ENCODE peak calls at places on chromosomes 16 and 17, in four cellular contexts. R is bronchial epithelial cell, Z is upper lobe of left lung, D is WTC11. N is an unnamed sample.

GRCh38 chr17:6070895-6071511 is 824 bp downstream of the WSCD1 start:
- DNase-seq in Z (no peak), R (no peak), D (no peak), N (no peak)

GRCh38 chr16:19245326-19245925 is 40.1 kb upstream of the CLEC19A start:
- DNase-seq in Z (no peak), D (peak), R (no peak), N (no peak)

GRCh38 chr16:64202571-64202970 is 919.3 kb downstream of the CDH11 start:
- DNase-seq in R (no peak), Z (no peak), D (no peak), N (no peak)

GRCh38 chr16:1002399-1003161 is 21.0 kb downstream of the SOX8 start:
- DNase-seq in D (no peak), R (no peak), Z (peak), N (no peak)

GRCh38 chr17:80313160-80313829 is 52.6 kb downstream of the RNF213 start:
- DNase-seq in R (no peak), D (no peak), Z (no peak), N (peak)

GRCh38 chr16:1125471-1125870 is 27.4 kb upstream of the CACNA1H start:
- DNase-seq in R (peak), D (no peak), Z (peak), N (no peak)

GRCh38 chr17:46854515-46854914 is 3.1 kb downstream of the WNT9B start:
- DNase-seq in Z (no peak), R (no peak), D (no peak), N (no peak)

GRCh38 chr17:65193305-65194293 is 56.4 kb downstream of the RGS9 start:
- DNase-seq in Z (no peak), D (no peak), R (no peak), N (no peak)

GRCh38 chr17:78128616-78129384 is at the start of gene TMC6:
- DNase-seq in Z (peak), D (peak), R (no peak), N (no peak)
- TF ChIP-seq CTCF in Z (no peak), D (no peak), R (no peak), N (no peak)

GRCh38 chr17:57692770-57693169 is 52.3 kb downstream of the CCDC182 start:
- DNase-seq in Z (no peak), D (no peak), R (no peak), N (no peak)

GRCh38 chr17:57696050-57696449 is 49.0 kb downstream of the CCDC182 start:
- DNase-seq in D (no peak), Z (no peak), R (no peak), N (no peak)

GRCh38 chr17:57694051-57694450 is 51.0 kb downstream of the CCDC182 start:
- DNase-seq in R (no peak), D (no peak), Z (no peak), N (no peak)

GRCh38 chr17:57689254-57689653 is 55.8 kb downstream of the CCDC182 start:
- DNase-seq in R (no peak), D (no peak), Z (no peak), N (no peak)

GRCh38 chr17:57691939-57692338 is 53.2 kb downstream of the CCDC182 start:
- DNase-seq in D (no peak), Z (no peak), R (no peak), N (no peak)
- TF ChIP-seq CTCF in D (no peak), Z (no peak), R (no peak), N (no peak)

DNA sequence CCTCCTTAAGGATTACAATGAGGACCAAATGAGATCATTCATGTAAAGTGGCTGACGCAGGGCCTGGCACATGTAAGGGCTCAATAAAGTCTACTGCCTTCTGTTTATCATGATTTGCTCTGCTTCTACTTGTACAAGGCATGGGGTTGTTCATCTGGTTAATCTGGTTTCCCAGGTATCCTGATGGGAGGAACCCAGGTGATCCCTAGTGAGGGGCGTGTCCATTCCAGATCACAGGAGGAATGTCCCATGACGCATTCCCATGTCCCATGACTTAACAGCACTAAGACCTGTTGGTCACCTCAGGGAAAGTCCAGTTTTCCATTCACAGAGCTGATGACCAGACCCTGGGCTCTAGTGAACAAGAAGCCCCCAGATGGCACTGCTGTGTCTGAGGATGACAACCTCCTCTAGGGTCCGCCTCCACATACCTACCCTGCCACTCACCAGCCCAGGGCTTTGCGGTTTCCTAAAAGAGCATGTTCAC is 11.5 kb upstream of the TPPP3 start:
- DNase-seq in Z (no peak), R (peak), D (no peak), N (no peak)
- TF ChIP-seq CTCF in Z (no peak), R (no peak), D (no peak), N (no peak)

GRCh38 chr16:2296662-2297505 is 29.0 kb upstream of the RNPS1 start:
- DNase-seq in D (peak), R (peak), Z (peak), N (no peak)
- TF ChIP-seq CTCF in D (peak), R (peak), Z (peak), N (peak)

N was measured in chondrocyte.